ENCODE peak calls at places on chromosome 22, in six cellular contexts. C, V, L, U, O and X are unnamed samples.

GRCh38 chr22:46374663-46375474 is 39.4 kb downstream of the TRMU start:
- DNase-seq in C (no peak), V (peak; percentile 96), L (no peak), U (no peak), O (no peak), X (no peak)

GRCh38 chr22:35381424-35381772 is 502 bp downstream of the HMOX1 start:
- DNase-seq in C (no peak), V (no peak), L (no peak), U (no peak), O (no peak), X (no peak)

GRCh38 chr22:42336527-42337227 is 66.2 kb upstream of the TCF20 start:
- DNase-seq in C (no peak), V (no peak), L (no peak), U (no peak), O (no peak), X (no peak)

GRCh38 chr22:49076300-49077035 is 751.2 kb downstream of the BRD1 start:
- DNase-seq in C (no peak), V (no peak), L (no peak), U (no peak), O (peak; percentile 74), X (no peak)

GRCh38 chr22:24156146-24156914 is 25.0 kb upstream of the SUSD2 start:
- DNase-seq in C (peak; percentile 82), V (no peak), L (peak; percentile 75), U (peak; percentile 83), O (no peak), X (peak; percentile 86)

GRCh38 chr22:46824348-46824909 is 62.0 kb downstream of the TBC1D22A start:
- DNase-seq in C (no peak), V (peak; percentile 19), L (no peak), U (no peak), O (no peak), X (no peak)

GRCh38 chr22:41308544-41308947 is 7.2 kb downstream of the ZC3H7B start:
- DNase-seq in C (no peak), V (no peak), L (no peak), U (no peak), O (no peak), X (no peak)

GRCh38 chr22:48856308-48856615 is 971.4 kb downstream of the BRD1 start:
- DNase-seq in C (no peak), V (no peak), L (no peak), U (no peak), O (peak; percentile 22), X (no peak)

GRCh38 chr22:20316217-20316843 is 3.5 kb downstream of the DGCR6L start:
- DNase-seq in C (no peak), V (no peak), L (no peak), U (peak; percentile 39), O (peak; percentile 34), X (no peak)

GRCh38 chr22:43292633-43293025 is 50.5 kb downstream of the SCUBE1 start:
- DNase-seq in C (no peak), V (no peak), L (no peak), U (no peak), O (no peak), X (no peak)

GRCh38 chr22:49964493-49965290 is 4.1 kb downstream of the PIM3 start:
- DNase-seq in C (peak; percentile 30), V (no peak), L (no peak), U (peak; percentile 41), O (peak; percentile 51), X (no peak)

GRCh38 chr22:46744581-46744980 is 6.5 kb upstream of the CERK start:
- DNase-seq in C (no peak), V (no peak), L (no peak), U (no peak), O (no peak), X (no peak)

GRCh38 chr22:50148991-50149721 is 21.4 kb upstream of the PANX2 start:
- DNase-seq in C (peak; percentile 90), V (peak; percentile 66), L (peak; percentile 61), U (peak; percentile 82), O (peak; percentile 80), X (peak; percentile 61)

GRCh38 chr22:41357191-41357590 is 24.6 kb upstream of the TEF start:
- DNase-seq in C (no peak), V (no peak), L (no peak), U (no peak), O (no peak), X (no peak)

GRCh38 chr22:49966716-49967332 is 6.3 kb downstream of the PIM3 start:
- DNase-seq in C (peak; percentile 39), V (no peak), L (no peak), U (peak; percentile 40), O (peak; percentile 61), X (no peak)

GRCh38 chr22:41925783-41926460 is 684 bp downstream of the TNFRSF13C start:
- DNase-seq in C (peak; percentile 93), V (peak; percentile 58), L (peak; percentile 79), U (peak; percentile 82), O (peak; percentile 91), X (peak; percentile 47)

GRCh38 chr22:39240841-39241631 is 3.7 kb downstream of the PDGFB start:
- DNase-seq in C (no peak), V (peak; percentile 93), L (no peak), U (no peak), O (peak; percentile 93), X (no peak)

GRCh38 chr22:21952586-21953571 is at the start of gene PPM1F:
- DNase-seq in C (peak; percentile 96), V (peak; percentile 75), L (peak; percentile 98), U (peak; percentile 90), O (peak; percentile 91), X (peak; percentile 82)

GRCh38 chr22:49406879-49407587 is 420.6 kb downstream of the BRD1 start:
- DNase-seq in C (no peak), V (no peak), L (no peak), U (peak; percentile 29), O (peak; percentile 40), X (no peak)

GRCh38 chr22:44448271-44448780 is 49.7 kb downstream of the RTL6 start:
- DNase-seq in C (no peak), V (no peak), L (peak; percentile 92), U (no peak), O (peak; percentile 86), X (no peak)

GRCh38 chr22:49083607-49084006 is 744.1 kb downstream of the BRD1 start:
- DNase-seq in C (no peak), V (no peak), L (no peak), U (no peak), O (no peak), X (no peak)

GRCh38 chr22:44700456-44700855 is 1.5 kb upstream of the PRR5 start:
- DNase-seq in C (no peak), V (no peak), L (no peak), U (no peak), O (no peak), X (no peak)